ENCODE peak calls at places on chromosomes 6 and 20, in six cellular contexts. E is AG09309, B is colonic mucosa, S is OCI-LY7, Z is lung, N is transverse colon. W is an unnamed sample.

GRCh38 chr6:25641940-25642666 is 9.9 kb upstream of the SCGN start:
- DNase-seq in E (no peak), B (no peak), S (no peak), Z (no peak), N (no peak), W (peak)

GRCh38 chr6:112827793-112828192 is 480.7 kb downstream of the RFPL4B start:
- DNase-seq in E (no peak), B (no peak), S (peak), Z (no peak), N (peak), W (no peak)

GRCh38 chr20:62439218-62439617 is 11.9 kb upstream of the RBBP8NL start:
- DNase-seq in E (no peak), B (no peak), S (peak), Z (no peak), N (no peak), W (no peak)

GRCh38 chr6:73078908-73079610 is 146.2 kb downstream of the KHDC1L start:
- DNase-seq in E (no peak), B (no peak), S (no peak), Z (no peak), N (no peak), W (no peak)

GRCh38 chr6:56024931-56025330 is 149.5 kb upstream of the BMP5 start:
- DNase-seq in E (no peak), B (no peak), S (no peak), Z (no peak), N (no peak), W (no peak)

GRCh38 chr6:150592377-150592995 is 7.2 kb upstream of the PLEKHG1 start:
- DNase-seq in E (no peak), B (peak), S (no peak), Z (no peak), N (peak), W (no peak)

GRCh38 chr6:1461207-1461606 is 71.8 kb downstream of the FOXF2 start:
- DNase-seq in E (peak), B (no peak), S (no peak), Z (no peak), N (no peak), W (no peak)

GRCh38 chr6:90028995-90029635 is 134.8 kb downstream of the GJA10 start:
- DNase-seq in E (no peak), B (no peak), S (no peak), Z (no peak), N (no peak), W (no peak)

GRCh38 chr6:154001494-154002285 is 37.4 kb upstream of the OPRM1 start:
- DNase-seq in E (no peak), B (no peak), S (no peak), Z (no peak), N (no peak), W (no peak)

GRCh38 chr6:75751443-75751842 is 2.4 kb downstream of the MYO6 start:
- DNase-seq in E (no peak), B (no peak), S (no peak), Z (no peak), N (no peak), W (no peak)

GRCh38 chr20:25313608-25314007 is 65.7 kb downstream of the PYGB start:
- DNase-seq in E (no peak), B (no peak), S (no peak), Z (no peak), N (no peak), W (no peak)

GRCh38 chr20:31678389-31679356 is 41.0 kb downstream of the COX4I2 start:
- DNase-seq in E (no peak), B (no peak), S (no peak), Z (no peak), N (no peak), W (no peak)

GRCh38 chr6:143223895-143224294 is 163.2 kb downstream of the AIG1 start:
- DNase-seq in E (no peak), B (peak), S (no peak), Z (no peak), N (peak), W (peak)

GRCh38 chr6:113591896-113592827 is 265.0 kb upstream of the MARCKS start:
- DNase-seq in E (no peak), B (peak), S (no peak), Z (no peak), N (peak), W (peak)

GRCh38 chr6:46490425-46491200 is 636 bp downstream of the RCAN2 start:
- DNase-seq in E (no peak), B (peak), S (peak), Z (no peak), N (peak), W (no peak)

GRCh38 chr6:87661016-87661415 is 41.0 kb downstream of the AKIRIN2 start:
- DNase-seq in E (peak), B (no peak), S (no peak), Z (no peak), N (no peak), W (no peak)

GRCh38 chr6:33770833-33771341 is 18.0 kb downstream of the LEMD2 start:
- DNase-seq in E (no peak), B (no peak), S (no peak), Z (no peak), N (no peak), W (no peak)

GRCh38 chr6:33772114-33772830 is 16.7 kb downstream of the LEMD2 start:
- DNase-seq in E (no peak), B (no peak), S (no peak), Z (no peak), N (no peak), W (no peak)

GRCh38 chr6:33770116-33770832 is 18.7 kb downstream of the LEMD2 start:
- DNase-seq in E (no peak), B (no peak), S (no peak), Z (no peak), N (no peak), W (no peak)

GRCh38 chr6:33772902-33773472 is 15.9 kb downstream of the LEMD2 start:
- DNase-seq in E (no peak), B (no peak), S (no peak), Z (no peak), N (no peak), W (no peak)

DNA sequence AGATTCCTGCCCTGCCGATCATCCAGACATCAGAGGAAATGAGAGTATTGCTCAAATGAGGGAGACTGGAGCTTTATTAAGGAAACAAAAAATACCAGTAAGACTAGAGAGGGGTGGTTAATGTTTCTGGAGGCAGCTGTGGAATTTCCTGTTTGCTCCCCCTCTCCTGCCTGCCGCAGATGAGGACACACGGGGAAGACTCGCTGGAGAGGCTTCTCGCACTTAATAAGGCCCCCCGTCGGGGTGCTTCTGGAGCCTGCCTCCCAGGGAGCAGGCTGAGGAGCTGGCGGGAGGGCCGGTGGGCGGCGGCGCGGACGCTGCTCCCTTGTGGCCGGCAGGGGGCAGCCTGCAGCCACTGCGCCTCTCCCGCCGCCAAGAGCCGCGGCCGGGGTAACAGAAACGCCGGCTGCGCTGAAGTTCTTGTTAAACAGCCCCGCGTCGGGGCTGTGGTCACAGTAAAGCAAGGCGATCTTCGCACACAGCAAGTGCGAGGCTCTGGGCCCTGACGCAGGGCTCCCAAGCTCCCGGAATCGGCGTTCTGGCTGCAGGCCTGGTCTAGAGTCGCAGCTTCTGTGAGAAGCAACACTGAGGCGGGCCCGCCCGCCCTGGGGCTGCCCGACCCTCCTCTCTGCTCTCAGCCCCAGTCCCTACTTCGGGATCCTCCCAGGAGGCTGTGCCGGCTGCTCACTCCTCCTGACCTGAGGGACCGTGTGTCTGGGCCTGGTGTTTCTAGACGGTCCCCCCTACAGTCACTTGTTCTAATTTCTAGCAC is 17.4 kb downstream of the LEMD2 start:
- DNase-seq in E (peak), B (peak), S (peak), Z (peak), N (peak), W (no peak)
- H3K4me3 ChIP-seq in E (no peak), B (no peak), S (no peak), Z (no peak), N (no peak), W (no peak)

GRCh38 chr20:23282546-23282945 is 68.0 kb upstream of the NXT1 start:
- DNase-seq in E (no peak), B (no peak), S (no peak), Z (no peak), N (no peak), W (no peak)
- TF ChIP-seq CTCF in E (no peak), B (no peak), S (no peak), Z (no peak), N (no peak), W (no peak)

DNA sequence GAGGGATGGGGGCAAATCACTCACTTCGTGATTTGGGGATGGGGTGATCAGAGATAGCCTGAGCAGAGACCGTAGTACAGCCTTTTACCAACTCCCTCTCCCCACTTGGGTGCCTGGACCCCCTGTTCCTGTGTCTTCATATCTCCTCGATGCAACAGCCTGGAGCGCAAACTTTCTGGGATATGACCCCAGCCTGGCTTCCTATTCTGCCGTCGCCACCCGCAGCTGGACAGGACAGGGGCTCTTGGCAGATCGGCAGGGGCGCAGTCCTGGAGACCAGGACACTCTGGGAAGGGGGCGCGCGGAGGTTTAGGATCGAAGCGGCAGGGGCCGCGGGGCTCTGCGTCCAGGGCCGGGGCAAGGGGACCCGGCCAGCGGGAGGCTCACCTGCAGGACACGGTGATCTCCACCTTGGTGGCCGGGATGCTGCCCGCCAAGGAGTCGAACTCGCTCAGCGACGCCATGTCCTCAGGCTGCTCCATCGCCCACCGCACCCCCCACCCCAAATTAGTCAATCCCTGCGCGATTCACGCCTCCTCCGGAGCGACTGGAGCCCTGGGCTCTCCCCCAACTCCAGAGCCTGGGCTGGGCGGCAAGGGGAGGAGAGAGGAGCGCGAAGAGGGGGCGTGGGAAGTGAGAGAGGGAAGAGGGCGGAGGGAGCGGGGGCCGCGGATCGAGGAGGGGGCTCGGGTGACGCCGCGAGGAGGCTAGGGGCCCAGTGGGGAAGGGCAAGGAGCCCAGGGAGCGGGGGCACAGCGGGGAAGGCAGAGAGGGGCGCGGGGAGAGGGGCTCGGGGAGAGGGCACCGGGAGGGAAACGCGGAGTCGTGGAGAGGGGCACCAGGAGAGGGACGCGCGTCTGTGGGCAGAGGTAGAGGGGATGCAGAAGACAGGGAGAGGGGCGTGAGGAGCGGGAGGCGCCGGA is at the start of gene CPNE5:
- DNase-seq in E (no peak), B (no peak), S (no peak), Z (no peak), N (no peak), W (no peak)
- H3K4me3 ChIP-seq in E (peak), B (peak), S (peak), Z (no peak), N (peak), W (peak)

DNA sequence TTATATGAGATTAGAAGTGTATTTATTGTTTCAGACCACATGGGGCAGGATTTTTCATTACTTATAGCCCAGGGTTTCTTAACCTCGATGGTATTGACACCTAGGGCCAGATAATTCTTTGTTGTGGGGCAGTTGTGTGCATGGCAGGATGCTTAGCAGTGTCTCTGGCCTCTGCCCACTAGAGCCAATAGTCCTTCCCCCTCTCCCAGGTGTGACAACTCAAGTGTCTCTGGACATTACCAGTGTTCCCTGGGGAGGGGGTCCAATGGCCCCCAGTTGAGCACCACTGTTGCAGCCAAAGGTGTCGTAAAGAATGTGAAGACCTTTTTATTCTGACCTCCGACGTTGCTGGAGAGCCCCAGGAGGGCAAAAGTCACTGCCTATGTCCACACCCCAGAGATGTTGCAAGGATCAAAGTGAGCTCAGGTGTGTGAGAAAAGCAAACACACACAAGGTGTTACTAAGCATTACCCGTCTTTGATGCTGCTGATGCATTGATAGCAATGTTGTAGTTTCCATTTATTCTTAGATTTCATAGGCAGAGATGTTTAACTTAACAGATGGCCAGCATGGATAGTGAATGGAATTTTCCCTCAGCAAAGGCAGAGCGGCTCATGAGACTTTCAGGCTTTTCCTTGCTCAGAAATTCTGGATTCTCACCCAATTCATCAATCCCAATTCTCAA is 22.2 kb downstream of the BANF2 start:
- DNase-seq in E (no peak), B (peak), S (peak), Z (no peak), N (peak), W (no peak)
- TF ChIP-seq CTCF in E (peak), B (no peak), S (peak), Z (no peak), N (no peak), W (peak)

GRCh38 chr6:44003345-44004061 is 123.7 kb downstream of the MRPL14 start:
- DNase-seq in E (no peak), B (no peak), S (no peak), Z (no peak), N (no peak), W (no peak)
- H3K4me3 ChIP-seq in E (no peak), B (no peak), S (no peak), Z (no peak), N (no peak), W (peak)

GRCh38 chr6:164897523-164898094 is 411.8 kb downstream of the C6orf118 start:
- DNase-seq in E (no peak), B (no peak), S (peak), Z (no peak), N (no peak), W (no peak)
- TF ChIP-seq CTCF in E (peak), B (no peak), S (peak), Z (no peak), N (no peak), W (peak)

GRCh38 chr20:50691585-50692552 is 527 bp upstream of the RIPOR3 start:
- DNase-seq in E (no peak), B (no peak), S (no peak), Z (no peak), N (no peak), W (no peak)
- H3K4me3 ChIP-seq in E (peak), B (peak), S (no peak), Z (no peak), N (peak), W (peak)